ENCODE peak calls at places on chromosomes 5 and 9, in nine cellular contexts. G is psoas muscle; K is GM06990; R is CD8-positive, alpha-beta T cell; Y is GM20000; S is BJ; M is right lobe of liver; E is body of pancreas; B is left ventricle myocardium inferior. T is an unnamed sample.

GRCh38 chr5:131381792-131382191 is 117.9 kb downstream of the CDC42SE2 start:
- DNase-seq in G (no peak), K (peak), R (no peak), Y (no peak), S (no peak), M (no peak), E (no peak), B (no peak), T (no peak)

GRCh38 chr5:115461506-115462290 is 82.9 kb downstream of the FEM1C start:
- DNase-seq in G (no peak), K (no peak), R (no peak), Y (no peak), S (peak), M (no peak), E (no peak), B (no peak), T (no peak)

GRCh38 chr9:34370335-34370969 is 6.2 kb downstream of the MYORG start:
- DNase-seq in G (no peak), K (no peak), R (no peak), Y (no peak), S (no peak), M (no peak), E (no peak), B (no peak), T (no peak)

GRCh38 chr9:37329576-37329975 is 92.9 kb upstream of the GRHPR start:
- DNase-seq in G (no peak), K (no peak), R (no peak), Y (peak), S (no peak), M (no peak), E (no peak), B (no peak), T (no peak)

GRCh38 chr5:143179126-143179740 is 224.3 kb downstream of the NR3C1 start:
- DNase-seq in G (no peak), K (no peak), R (no peak), Y (no peak), S (no peak), M (no peak), E (no peak), B (no peak), T (no peak)

GRCh38 chr5:94691947-94692346 is 73.5 kb downstream of the SLF1 start:
- DNase-seq in G (no peak), K (no peak), R (no peak), Y (no peak), S (no peak), M (peak), E (no peak), B (no peak), T (no peak)

GRCh38 chr5:141100243-141100805 is at the start of gene PCDHB3:
- DNase-seq in G (peak), K (no peak), R (peak), Y (no peak), S (no peak), M (no peak), E (peak), B (peak), T (no peak)

GRCh38 chr9:6592231-6592630 is 53.3 kb downstream of the GLDC start:
- DNase-seq in G (no peak), K (no peak), R (no peak), Y (no peak), S (no peak), M (no peak), E (no peak), B (no peak), T (no peak)

GRCh38 chr5:111401906-111402305 is 110.4 kb downstream of the STARD4 start:
- DNase-seq in G (no peak), K (no peak), R (no peak), Y (no peak), S (no peak), M (no peak), E (no peak), B (no peak), T (no peak)

GRCh38 chr5:74446673-74447337 is 193.7 kb downstream of the ENC1 start:
- DNase-seq in G (no peak), K (no peak), R (no peak), Y (no peak), S (no peak), M (no peak), E (peak), B (peak), T (no peak)

GRCh38 chr5:113487779-113488644 is at the start of gene MCC:
- DNase-seq in G (peak), K (peak), R (peak), Y (peak), S (peak), M (peak), E (peak), B (peak), T (peak)

GRCh38 chr9:129558551-129559505 is 62.1 kb downstream of the C9orf50 start:
- DNase-seq in G (no peak), K (no peak), R (no peak), Y (no peak), S (no peak), M (peak), E (peak), B (no peak), T (no peak)

GRCh38 chr5:111892949-111893348 is 136.0 kb upstream of the NREP start:
- DNase-seq in G (no peak), K (no peak), R (no peak), Y (no peak), S (peak), M (no peak), E (no peak), B (no peak), T (no peak)

GRCh38 chr5:32777733-32778132 is 66.6 kb downstream of the NPR3 start:
- DNase-seq in G (no peak), K (no peak), R (no peak), Y (no peak), S (no peak), M (no peak), E (no peak), B (no peak), T (no peak)

GRCh38 chr5:172488221-172488620 is 33.9 kb upstream of the SH3PXD2B start:
- DNase-seq in G (no peak), K (no peak), R (no peak), Y (no peak), S (no peak), M (peak), E (no peak), B (no peak), T (no peak)

GRCh38 chr5:170057311-170057710 is 48.4 kb upstream of the FOXI1 start:
- DNase-seq in G (no peak), K (no peak), R (no peak), Y (no peak), S (no peak), M (peak), E (no peak), B (no peak), T (no peak)

GRCh38 chr9:73684601-73685000 is 532.9 kb downstream of the ANXA1 start:
- DNase-seq in G (no peak), K (no peak), R (no peak), Y (no peak), S (no peak), M (no peak), E (no peak), B (no peak), T (no peak)

GRCh38 chr5:39816111-39816834 is 391.5 kb upstream of the DAB2 start:
- DNase-seq in G (no peak), K (no peak), R (no peak), Y (no peak), S (no peak), M (no peak), E (no peak), B (no peak), T (no peak)

GRCh38 chr5:91224969-91225368 is 158.1 kb downstream of the ARRDC3 start:
- DNase-seq in G (no peak), K (no peak), R (no peak), Y (no peak), S (no peak), M (no peak), E (no peak), B (no peak), T (no peak)

GRCh38 chr5:143174714-143175398 is 228.6 kb downstream of the NR3C1 start:
- DNase-seq in G (no peak), K (no peak), R (no peak), Y (peak), S (no peak), M (no peak), E (no peak), B (no peak), T (no peak)

GRCh38 chr5:964821-965220 is 43.8 kb upstream of the NKD2 start:
- DNase-seq in G (no peak), K (no peak), R (no peak), Y (no peak), S (no peak), M (no peak), E (no peak), B (no peak), T (no peak)

GRCh38 chr9:21434202-21435014 is 5.8 kb upstream of the IFNA1 start:
- DNase-seq in G (no peak), K (no peak), R (peak), Y (peak), S (no peak), M (peak), E (peak), B (no peak), T (no peak)

DNA sequence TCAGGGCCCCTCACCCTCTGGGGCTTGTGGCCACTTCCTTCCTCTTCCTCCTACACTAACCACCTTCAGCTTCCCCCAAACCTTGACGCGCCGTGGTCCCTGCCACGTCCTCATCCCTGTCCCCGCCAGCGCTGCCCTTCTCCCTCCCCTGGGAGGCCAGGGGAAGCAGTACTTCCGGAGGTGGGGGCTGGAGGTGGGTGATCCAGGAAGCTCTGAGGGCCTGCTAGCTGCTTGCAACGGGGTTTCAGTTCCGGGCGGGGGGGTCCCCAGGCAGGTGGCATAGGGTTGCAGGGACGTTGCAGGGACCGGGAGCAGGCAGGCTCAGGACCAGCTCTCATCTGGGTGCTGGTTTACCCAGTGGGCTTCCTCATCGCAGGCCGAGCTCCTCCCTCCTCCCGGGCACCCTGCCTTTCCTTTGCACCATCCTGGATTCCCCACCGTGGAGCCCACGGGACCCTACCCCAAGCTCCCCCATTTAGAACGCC is 70.0 kb downstream of the RXRA start:
- DNase-seq in G (no peak), K (peak), R (peak), Y (peak), S (no peak), M (peak), E (no peak), B (no peak), T (peak)
- TF ChIP-seq CTCF in G (no peak), K (no peak), R (no peak), Y (no peak), S (no peak), M (no peak), E (no peak), B (no peak), T (no peak)

DNA sequence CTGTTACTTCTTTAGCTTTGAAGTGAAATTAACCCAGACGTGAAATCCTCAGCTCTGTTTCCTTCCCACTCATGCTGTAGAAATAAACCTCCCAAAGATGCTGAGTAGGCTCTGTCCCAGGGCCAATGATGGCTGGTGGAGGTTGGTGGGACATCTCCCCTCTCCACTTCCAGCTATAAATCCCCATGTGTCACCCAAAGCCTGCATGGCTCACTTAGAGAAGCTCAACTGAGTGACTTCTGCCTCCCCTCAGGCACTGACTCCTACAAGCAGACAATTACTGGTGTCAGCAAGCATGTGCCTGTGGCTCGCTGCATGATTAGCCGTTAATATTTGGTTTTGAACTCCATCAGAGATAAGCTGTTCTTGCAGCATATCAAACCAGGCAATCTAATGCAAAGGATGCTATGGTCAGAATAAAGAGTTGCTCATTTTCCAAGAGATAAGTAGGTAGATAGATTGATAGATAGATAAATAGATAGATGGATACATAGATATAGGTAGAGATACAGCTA is 569.5 kb upstream of the WWC1 start:
- DNase-seq in G (no peak), K (no peak), R (no peak), Y (no peak), S (no peak), M (no peak), E (no peak), B (no peak), T (no peak)
- TF ChIP-seq CTCF in G (no peak), K (no peak), R (no peak), Y (no peak), S (no peak), M (no peak), E (no peak), B (no peak), T (no peak)

GRCh38 chr5:34017254-34017653 is 9.4 kb upstream of the AMACR start:
- DNase-seq in G (no peak), K (no peak), R (no peak), Y (no peak), S (no peak), M (peak), E (no peak), B (no peak), T (no peak)

GRCh38 chr5:34015120-34015807 is 7.4 kb upstream of the AMACR start:
- DNase-seq in G (no peak), K (no peak), R (no peak), Y (no peak), S (no peak), M (no peak), E (no peak), B (no peak), T (no peak)

GRCh38 chr5:34014614-34015013 is 6.8 kb upstream of the AMACR start:
- DNase-seq in G (no peak), K (no peak), R (no peak), Y (no peak), S (no peak), M (no peak), E (no peak), B (no peak), T (no peak)

GRCh38 chr5:34016750-34017149 is 8.9 kb upstream of the AMACR start:
- DNase-seq in G (no peak), K (no peak), R (no peak), Y (no peak), S (no peak), M (no peak), E (no peak), B (no peak), T (no peak)

GRCh38 chr5:34016243-34016642 is 8.4 kb upstream of the AMACR start:
- DNase-seq in G (no peak), K (no peak), R (no peak), Y (no peak), S (no peak), M (no peak), E (no peak), B (no peak), T (no peak)
- TF ChIP-seq CTCF in G (no peak), K (no peak), R (no peak), Y (no peak), S (no peak), M (no peak), E (no peak), B (no peak), T (no peak)

DNA sequence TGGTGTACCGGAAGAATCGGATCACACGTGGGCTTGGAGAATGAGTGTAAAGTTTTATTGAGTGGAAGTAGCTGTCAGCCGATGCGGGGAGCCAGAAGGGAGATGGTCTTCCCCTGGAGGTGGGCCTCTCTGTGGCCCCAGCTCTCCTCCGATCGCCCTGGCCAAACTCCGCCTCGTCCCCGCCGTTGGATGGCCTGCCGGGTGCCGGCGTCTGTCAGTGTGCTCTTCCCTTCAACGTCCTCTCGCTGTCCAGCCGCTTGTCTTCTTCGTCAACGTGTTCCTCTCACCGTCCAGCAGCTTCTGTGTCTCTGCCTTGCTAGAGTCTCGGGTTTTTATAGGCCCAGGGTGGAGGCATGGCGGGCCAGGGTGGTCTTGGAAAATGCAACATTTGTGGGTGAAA is 27.6 kb upstream of the TMEM215 start:
- DNase-seq in G (no peak), K (no peak), R (no peak), Y (no peak), S (no peak), M (no peak), E (no peak), B (no peak), T (no peak)
- TF ChIP-seq CTCF in G (no peak), K (no peak), R (no peak), Y (no peak), S (no peak), M (no peak), E (no peak), B (no peak), T (no peak)

GRCh38 chr5:177336112-177336511 is 15.4 kb downstream of the LMAN2 start:
- DNase-seq in G (no peak), K (no peak), R (no peak), Y (no peak), S (no peak), M (no peak), E (no peak), B (no peak), T (no peak)
- TF ChIP-seq CTCF in G (no peak), K (peak), R (no peak), Y (no peak), S (peak), M (peak), E (peak), B (no peak), T (no peak)

GRCh38 chr5:126099077-126099476 is 324.1 kb upstream of the GRAMD2B start:
- DNase-seq in G (no peak), K (no peak), R (no peak), Y (no peak), S (no peak), M (no peak), E (no peak), B (no peak), T (no peak)

GRCh38 chr5:126098330-126099017 is 324.7 kb upstream of the GRAMD2B start:
- DNase-seq in G (no peak), K (no peak), R (no peak), Y (no peak), S (peak), M (no peak), E (no peak), B (no peak), T (no peak)

GRCh38 chr5:126101901-126102300 is 321.3 kb upstream of the GRAMD2B start:
- DNase-seq in G (no peak), K (no peak), R (no peak), Y (no peak), S (no peak), M (no peak), E (no peak), B (no peak), T (no peak)

GRCh38 chr5:126103050-126103449 is 320.2 kb upstream of the GRAMD2B start:
- DNase-seq in G (no peak), K (no peak), R (no peak), Y (no peak), S (no peak), M (no peak), E (no peak), B (no peak), T (no peak)

DNA sequence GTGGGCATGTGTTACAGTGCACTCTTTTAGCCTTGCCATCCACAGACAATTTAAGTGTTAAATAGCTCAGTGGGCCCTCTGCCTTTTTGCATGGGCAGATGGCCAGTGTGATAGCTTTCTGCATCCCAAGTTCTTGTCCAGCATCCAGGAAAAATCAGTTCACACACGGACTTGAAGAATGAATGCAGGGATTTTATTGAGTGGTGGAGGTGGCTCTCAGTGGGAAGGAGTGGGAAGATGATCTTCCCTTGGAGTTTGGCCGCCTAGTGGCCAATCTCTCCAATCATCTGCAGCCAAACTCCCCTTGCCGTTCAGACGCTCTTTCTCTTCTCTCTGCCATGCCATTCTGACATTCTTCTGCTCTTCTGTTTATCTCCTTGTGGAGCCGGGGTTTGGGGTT is 322.4 kb upstream of the GRAMD2B start:
- DNase-seq in G (no peak), K (no peak), R (no peak), Y (no peak), S (no peak), M (no peak), E (no peak), B (no peak), T (no peak)
- TF ChIP-seq CTCF in G (no peak), K (peak), R (no peak), Y (no peak), S (peak), M (no peak), E (no peak), B (peak), T (no peak)

GRCh38 chr5:81128416-81128815 is 104.7 kb upstream of the CKMT2 start:
- DNase-seq in G (no peak), K (no peak), R (no peak), Y (no peak), S (no peak), M (no peak), E (no peak), B (no peak), T (no peak)

GRCh38 chr5:81122271-81122670 is 110.9 kb upstream of the CKMT2 start:
- DNase-seq in G (no peak), K (no peak), R (no peak), Y (no peak), S (no peak), M (no peak), E (no peak), B (no peak), T (no peak)

GRCh38 chr5:81121836-81122235 is 111.3 kb upstream of the CKMT2 start:
- DNase-seq in G (no peak), K (no peak), R (no peak), Y (no peak), S (no peak), M (no peak), E (no peak), B (no peak), T (no peak)

GRCh38 chr5:81121273-81121672 is 111.8 kb upstream of the CKMT2 start:
- DNase-seq in G (no peak), K (no peak), R (no peak), Y (no peak), S (no peak), M (no peak), E (no peak), B (no peak), T (no peak)

GRCh38 chr5:81125959-81126358 is 107.2 kb upstream of the CKMT2 start:
- DNase-seq in G (peak), K (no peak), R (no peak), Y (no peak), S (peak), M (peak), E (peak), B (no peak), T (no peak)
- TF ChIP-seq CTCF in G (no peak), K (no peak), R (no peak), Y (no peak), S (no peak), M (no peak), E (no peak), B (no peak), T (no peak)